ENCODE peak calls at places on chromosomes 3 and 15, in five cellular contexts. F is GM23248, E is PC-3, P is neural progenitor cell, B is OCI-LY7. R is an unnamed sample.

GRCh38 chr3:36776436-36776835 is 12.1 kb upstream of the DCLK3 start:
- DNase-seq in B (no peak), E (no peak), P (no peak), F (peak), R (no peak)

GRCh38 chr3:9994086-9994844 is 7.6 kb upstream of the EMC3 start:
- DNase-seq in P (no peak), B (no peak), E (peak), F (peak), R (no peak)

GRCh38 chr15:42890161-42890913 is 30.2 kb downstream of the TTBK2 start:
- DNase-seq in P (no peak), B (no peak), E (peak), F (peak), R (peak)

GRCh38 chr3:179898024-179898423 is 138.7 kb downstream of the PEX5L start:
- DNase-seq in B (peak), P (peak), F (peak), E (peak), R (peak)

GRCh38 chr15:62928242-62928995 is 114.1 kb upstream of the TPM1 start:
- DNase-seq in E (peak), B (no peak), F (peak), P (no peak), R (peak)

GRCh38 chr3:72591522-72592421 is 256.5 kb downstream of the SHQ1 start:
- DNase-seq in P (peak), F (peak), B (no peak), E (peak), R (peak)

GRCh38 chr3:131804565-131805133 is 230.2 kb downstream of the CPNE4 start:
- DNase-seq in B (no peak), F (peak), P (no peak), E (no peak), R (peak)

GRCh38 chr15:63015618-63016017 is 26.9 kb upstream of the TPM1 start:
- DNase-seq in P (no peak), E (peak), B (no peak), F (peak), R (no peak)

GRCh38 chr3:170899455-170899854 is 9.0 kb downstream of the EIF5A2 start:
- DNase-seq in E (no peak), B (no peak), P (no peak), F (no peak), R (no peak)

GRCh38 chr15:90610220-90610619 is 80.5 kb downstream of the CRTC3 start:
- DNase-seq in B (no peak), E (peak), F (peak), P (no peak), R (no peak)

GRCh38 chr3:10527295-10528016 is 22.1 kb upstream of the ATP2B2 start:
- DNase-seq in B (no peak), P (no peak), F (no peak), E (no peak), R (no peak)

GRCh38 chr15:47843124-47843663 is 125.9 kb downstream of the SEMA6D start:
- DNase-seq in F (no peak), B (no peak), E (no peak), P (no peak), R (no peak)

DNA sequence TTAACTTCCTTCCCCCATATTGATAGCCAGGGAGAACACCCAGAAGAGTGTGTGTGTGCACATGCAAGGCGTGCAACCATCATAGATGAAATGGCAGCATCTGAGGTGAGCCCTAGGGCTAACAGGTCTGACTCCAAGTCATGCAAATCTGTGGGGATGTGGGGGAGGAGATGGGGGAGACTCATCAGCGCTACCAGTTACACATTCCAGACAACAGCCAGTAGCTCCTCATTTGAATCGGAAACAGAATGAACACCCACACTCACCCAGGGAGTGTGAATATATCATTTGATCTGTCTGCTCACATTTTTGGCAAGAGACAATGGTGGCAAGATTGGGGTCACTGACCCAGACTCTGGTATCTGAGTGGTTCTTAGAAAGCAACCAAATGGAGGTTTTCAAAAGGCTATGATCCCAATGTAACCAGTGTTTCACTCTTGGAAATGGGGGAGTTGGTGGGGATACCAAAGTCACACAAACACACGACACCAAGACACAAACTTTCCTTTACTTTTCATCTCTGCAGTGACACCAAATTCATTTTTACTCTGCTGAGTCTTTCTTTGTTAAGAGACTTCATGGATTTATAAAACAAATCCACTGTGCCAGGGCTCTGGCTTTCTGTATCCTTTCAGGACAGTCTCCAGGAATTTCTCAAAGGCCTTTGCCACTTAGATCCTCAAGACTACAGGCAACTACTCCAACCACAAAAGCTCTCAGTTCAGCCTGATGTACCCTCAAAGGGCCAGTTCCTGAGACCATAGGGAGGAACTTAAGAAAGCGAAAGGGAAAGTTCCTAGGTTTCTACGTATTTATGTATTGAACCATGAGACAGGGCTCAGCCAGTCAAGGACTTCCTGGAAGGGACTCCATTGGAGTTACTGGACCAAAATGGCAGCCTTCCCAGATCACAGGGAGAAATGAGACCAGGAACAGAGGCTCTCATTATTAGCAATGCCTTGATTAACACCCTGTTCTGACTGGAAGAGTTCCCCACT is 2.2 kb downstream of the CDCP1 start:
- DNase-seq in F (no peak), P (no peak), B (no peak), E (no peak), R (no peak)
- TF ChIP-seq EZH2phosphoT487 in F (no peak), P (no peak), B (no peak), E (no peak), R (no peak)

GRCh38 chr3:62369476-62369743 is 3.9 kb downstream of the FEZF2 start:
- DNase-seq in E (no peak), B (no peak), F (no peak), P (no peak), R (no peak)

GRCh38 chr3:62370112-62371031 is 3.0 kb downstream of the FEZF2 start:
- DNase-seq in P (peak), B (no peak), F (no peak), E (no peak), R (no peak)

GRCh38 chr3:62366093-62366419 is 7.3 kb downstream of the FEZF2 start:
- DNase-seq in F (no peak), P (no peak), E (no peak), B (no peak), R (no peak)

GRCh38 chr3:62368705-62369475 is 4.5 kb downstream of the FEZF2 start:
- DNase-seq in F (peak), P (peak), E (no peak), B (no peak), R (no peak)

GRCh38 chr3:62367735-62368704 is 5.3 kb downstream of the FEZF2 start:
- DNase-seq in F (no peak), P (peak), E (no peak), B (no peak), R (no peak)
- TF ChIP-seq EZH2phosphoT487 in F (no peak), P (no peak), E (no peak), B (no peak), R (peak)

GRCh38 chr3:13081603-13082360 is 8.6 kb upstream of the IQSEC1 start:
- DNase-seq in P (no peak), B (no peak), E (no peak), F (peak), R (no peak)

GRCh38 chr3:13079051-13079450 is 5.8 kb upstream of the IQSEC1 start:
- DNase-seq in B (no peak), E (no peak), F (no peak), P (no peak), R (no peak)

GRCh38 chr3:13080026-13080425 is 6.8 kb upstream of the IQSEC1 start:
- DNase-seq in F (no peak), P (peak), B (no peak), E (no peak), R (no peak)

GRCh38 chr3:13079510-13079909 is 6.3 kb upstream of the IQSEC1 start:
- DNase-seq in P (no peak), F (no peak), B (no peak), E (no peak), R (no peak)

DNA sequence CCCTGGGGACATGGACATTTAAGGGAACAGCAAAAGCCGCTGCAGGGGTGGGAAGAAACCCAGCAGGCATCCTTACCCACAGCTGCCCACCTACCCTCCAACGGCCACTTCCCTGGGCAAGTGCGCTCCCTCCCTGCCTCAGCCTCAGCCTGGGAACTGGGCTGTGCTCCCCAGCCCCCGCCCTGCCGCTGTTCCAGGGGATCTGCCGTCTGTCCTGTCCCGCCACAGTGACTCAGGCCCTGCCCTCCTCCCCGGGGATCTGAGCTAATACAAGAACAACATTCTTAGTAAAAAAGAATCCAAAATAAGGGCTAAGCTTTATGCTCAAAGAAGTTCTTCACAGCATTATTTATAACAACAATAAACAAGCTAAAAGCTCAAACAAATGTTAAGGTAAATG is 7.4 kb upstream of the IQSEC1 start:
- DNase-seq in B (no peak), E (peak), F (peak), P (no peak), R (no peak)
- TF ChIP-seq EZH2phosphoT487 in B (no peak), E (no peak), F (no peak), P (no peak), R (no peak)

DNA sequence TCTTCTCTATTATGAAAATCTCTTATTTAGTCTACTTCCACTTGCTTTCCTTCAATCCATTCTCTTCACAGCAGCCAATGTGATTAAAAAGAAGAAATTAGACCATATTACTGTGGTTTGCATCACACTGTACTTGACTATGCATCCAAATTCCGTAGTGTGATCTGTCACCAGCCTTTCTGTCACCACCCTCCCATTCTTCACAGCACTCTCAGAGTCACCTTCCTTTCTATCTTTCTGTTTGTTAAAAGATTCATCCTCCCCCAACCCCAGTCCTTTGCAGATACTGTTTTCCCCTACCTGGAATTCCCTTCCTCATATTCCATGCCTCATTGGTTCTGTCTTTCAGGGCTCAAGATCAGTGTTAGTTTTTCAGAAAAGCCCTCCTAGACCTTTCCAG is 55.0 kb upstream of the ABHD10 start:
- DNase-seq in B (no peak), P (no peak), F (peak), E (peak), R (no peak)
- TF ChIP-seq EZH2phosphoT487 in B (no peak), P (no peak), F (no peak), E (no peak), R (no peak)

GRCh38 chr3:103437850-103438249 is 1003.0 kb downstream of the ZPLD1 start:
- DNase-seq in E (no peak), P (no peak), B (no peak), F (no peak), R (peak)
- TF ChIP-seq EZH2phosphoT487 in E (no peak), P (no peak), B (no peak), F (no peak), R (no peak)

GRCh38 chr15:65619636-65620290 is 2.0 kb upstream of the SLC24A1 start:
- DNase-seq in E (no peak), F (no peak), B (no peak), P (no peak), R (no peak)
- TF ChIP-seq EZH2phosphoT487 in E (no peak), F (no peak), B (no peak), P (no peak), R (no peak)

R was measured in hepatocyte.